ENCODE peak calls at places on chromosomes 6 and 20, in six cellular contexts. Z is lower lobe of right lung; T is endothelial cell of umbilical vein; O is AG04450; N is MM.1S; E is CD8-positive, alpha-beta memory T cell. Q is an unnamed sample.

GRCh38 chr6:159100011-159100788 is 55.4 kb upstream of the TAGAP start:
- DNase-seq in Z (no peak), O (no peak), E (no peak), N (no peak), T (no peak), Q (no peak)

GRCh38 chr20:53547664-53548239 is 45.9 kb downstream of the ZNF217 start:
- DNase-seq in Z (no peak), T (peak; percentile 68), N (peak; percentile 70), E (no peak), O (peak; percentile 47), Q (peak; percentile 18)

GRCh38 chr6:118768904-118769325 is 117.5 kb upstream of the CEP85L start:
- DNase-seq in Z (no peak), E (no peak), O (no peak), T (no peak), N (peak; percentile 89), Q (peak; percentile 54)

GRCh38 chr6:11601776-11602605 is 64.4 kb downstream of the TMEM170B start:
- DNase-seq in T (no peak), Z (no peak), O (no peak), N (no peak), E (no peak), Q (no peak)

GRCh38 chr20:833121-833449 is 430 bp upstream of the FAM110A start:
- DNase-seq in E (no peak), N (no peak), O (no peak), T (no peak), Z (no peak), Q (no peak)

GRCh38 chr20:4053516-4053919 is 38.2 kb upstream of the RNF24 start:
- DNase-seq in O (no peak), N (no peak), E (no peak), Z (no peak), T (no peak), Q (no peak)

GRCh38 chr6:157800420-157801237 is 22.4 kb upstream of the SNX9 start:
- DNase-seq in Z (no peak), N (peak; percentile 24), T (no peak), E (no peak), O (peak; percentile 41), Q (peak; percentile 20)

GRCh38 chr20:22446613-22447447 is 137.5 kb downstream of the FOXA2 start:
- DNase-seq in O (no peak), E (no peak), N (no peak), T (no peak), Z (peak; percentile 55), Q (no peak)

GRCh38 chr20:19909696-19910095 is 107.5 kb upstream of the NAA20 start:
- DNase-seq in E (no peak), N (no peak), T (no peak), Z (peak; percentile 78), O (no peak), Q (no peak)

GRCh38 chr6:152240983-152241766 is 396.0 kb downstream of the SYNE1 start:
- DNase-seq in N (no peak), O (no peak), Z (no peak), T (no peak), E (no peak), Q (no peak)

GRCh38 chr20:61925555-61926252 is 140.0 kb downstream of the TAF4 start:
- DNase-seq in N (no peak), E (no peak), O (peak; percentile 6), Z (peak; percentile 32), T (no peak), Q (no peak)

GRCh38 chr6:156719395-156719719 is 57.8 kb upstream of the ARID1B start:
- DNase-seq in O (no peak), T (no peak), E (peak; percentile 2), Z (no peak), N (no peak), Q (no peak)

GRCh38 chr6:127436578-127437110 is 22.5 kb downstream of the KIAA0408 start:
- DNase-seq in N (no peak), O (no peak), T (no peak), E (no peak), Z (no peak), Q (no peak)

GRCh38 chr20:17752452-17752851 is 52.7 kb downstream of the BANF2 start:
- DNase-seq in T (no peak), Z (no peak), O (no peak), E (no peak), N (no peak), Q (no peak)
- H3K4me3 ChIP-seq in T (no peak overlapping the region), Z (no peak overlapping the region), O (no peak overlapping the region), E (no peak overlapping the region), N (no peak overlapping the region), Q (no peak overlapping the region)

GRCh38 chr6:162728177-162728571 is 400 bp downstream of the PACRG start:
- DNase-seq in Z (no peak), O (no peak), T (no peak), N (no peak), E (no peak), Q (no peak)

GRCh38 chr6:162730502-162730901 is 2.7 kb downstream of the PACRG start:
- DNase-seq in Z (no peak), O (no peak), T (no peak), E (no peak), N (no peak), Q (no peak)

GRCh38 chr6:162727347-162728176 is at the start of the genes PACRG and PRKN:
- DNase-seq in T (peak; percentile 96), Z (peak; percentile 99), O (peak; percentile 77), E (peak; percentile 93), N (peak; percentile 95), Q (peak; percentile 96)

GRCh38 chr6:162726997-162727346 is 594 bp downstream of the PRKN start:
- DNase-seq in E (no peak), O (no peak), N (peak; percentile 6), T (no peak), Z (no peak), Q (peak; percentile 26)

DNA sequence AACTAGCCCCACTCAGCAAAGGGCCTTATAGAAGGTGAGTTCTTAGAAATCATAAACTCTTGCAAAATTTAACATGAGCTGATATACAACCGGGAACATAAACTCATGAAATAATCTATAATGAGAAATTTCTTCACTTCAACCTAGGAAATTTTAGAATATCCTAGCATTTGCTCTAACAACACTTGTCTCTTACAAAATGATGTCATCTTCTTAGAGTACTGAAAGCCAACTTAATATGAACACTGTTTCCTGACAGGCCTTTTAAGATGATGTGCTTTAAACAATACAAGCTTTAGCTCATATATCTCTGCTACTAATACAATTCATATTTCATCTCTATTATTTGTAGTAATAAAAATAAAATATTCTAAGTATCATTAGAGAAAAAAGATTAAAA is 932 bp downstream of the PACRG start:
- DNase-seq in E (no peak), N (no peak), O (no peak), Z (no peak), T (no peak), Q (no peak)
- H3K27ac ChIP-seq in E (no peak overlapping the region), N (no peak overlapping the region), O (no peak overlapping the region), Z (no peak overlapping the region), T (no peak overlapping the region), Q (peak overlapping the region; percentile 65)

DNA sequence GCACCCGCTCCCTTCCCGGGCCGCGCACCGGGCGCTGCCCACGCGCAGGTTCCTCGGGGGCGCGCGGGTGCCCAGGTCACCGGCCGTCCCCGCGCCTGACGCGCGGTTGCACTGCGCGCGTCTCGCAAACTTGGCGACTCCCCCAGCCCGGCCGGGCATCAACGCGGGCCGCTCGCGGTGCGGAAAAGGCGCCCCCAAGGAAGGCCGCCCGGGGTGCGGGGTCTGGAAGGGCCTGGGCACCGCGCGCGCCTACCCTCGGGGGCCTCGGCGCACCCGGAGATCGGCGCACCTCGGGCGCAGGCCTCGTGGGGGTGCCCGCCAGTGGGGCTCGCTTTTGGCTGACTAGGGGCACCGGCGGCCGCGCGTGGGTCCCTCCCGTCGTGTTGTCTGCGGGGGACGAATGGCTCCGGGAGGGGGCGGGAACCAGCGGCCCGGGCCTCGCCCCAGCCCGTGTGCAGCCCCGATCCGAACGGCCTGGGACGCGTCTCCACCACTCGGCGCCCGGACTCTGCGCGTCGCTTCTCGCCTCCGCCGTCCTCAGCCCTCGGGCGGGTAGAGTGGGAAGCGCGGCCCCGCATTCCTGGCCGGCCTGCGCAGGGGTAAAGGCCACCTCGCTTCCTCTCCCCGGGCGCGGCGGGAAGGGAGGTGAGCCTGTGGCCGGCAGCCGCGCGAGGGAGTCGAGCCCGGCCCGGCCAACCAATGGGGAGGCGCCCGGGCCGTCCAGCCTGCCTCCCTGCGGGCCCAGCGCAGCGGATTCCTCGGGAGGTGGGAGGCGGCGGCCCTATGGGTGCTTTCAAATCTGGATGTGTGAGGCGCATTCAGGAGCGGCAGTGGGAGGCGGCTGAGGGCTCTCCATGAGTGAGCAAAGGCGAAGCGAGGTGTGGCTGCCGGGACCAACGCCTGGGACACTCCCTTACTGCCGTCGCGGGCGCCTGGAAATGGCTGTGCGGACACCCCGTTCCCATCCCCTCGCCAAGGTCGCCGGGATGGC is 927 bp upstream of the ZBTB46 start:
- DNase-seq in T (no peak), Z (no peak), N (no peak), O (no peak), E (no peak), Q (no peak)
- H3K4me3 ChIP-seq in T (no peak overlapping the region), Z (peak overlapping the region; percentile 61), N (no peak overlapping the region), O (peak overlapping the region; percentile 54), E (no peak overlapping the region), Q (no peak overlapping the region)

GRCh38 chr20:25254986-25255680 is 7.2 kb downstream of the PYGB start:
- DNase-seq in T (no peak), Z (peak; percentile 74), N (no peak), E (no peak), O (no peak), Q (no peak)
- H3K27ac ChIP-seq in T (no peak overlapping the region), Z (peak overlapping the region; percentile 59), N (no peak overlapping the region), E (no peak overlapping the region), O (no peak overlapping the region), Q (no peak overlapping the region)

DNA sequence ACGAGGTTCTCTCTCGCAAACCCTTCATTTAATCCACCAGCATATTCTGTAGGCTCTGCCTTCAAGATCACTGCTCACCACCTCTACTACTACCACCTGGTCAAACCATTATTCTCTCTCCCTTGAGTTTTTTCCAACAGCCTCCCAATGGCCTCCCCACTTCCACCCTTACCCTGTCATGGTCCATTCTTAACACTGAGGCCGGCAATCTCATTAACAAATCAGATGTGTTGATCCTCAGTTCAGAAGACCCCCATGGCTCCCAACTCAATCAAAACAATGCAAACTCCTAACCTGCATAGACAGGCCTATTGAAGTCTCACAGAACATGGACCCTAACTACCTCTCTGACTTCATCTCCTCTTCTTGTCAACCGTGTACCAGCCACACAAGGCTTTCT is 2.2 kb downstream of the AURKA start:
- DNase-seq in N (no peak), O (no peak), E (no peak), Z (no peak), T (no peak), Q (no peak)
- H3K4me3 ChIP-seq in N (no peak overlapping the region), O (no peak overlapping the region), E (no peak overlapping the region), Z (no peak overlapping the region), T (no peak overlapping the region), Q (no peak overlapping the region)

GRCh38 chr6:90369024-90369519 is 72.4 kb upstream of the BACH2 start:
- DNase-seq in N (peak; percentile 97), O (peak; percentile 100), E (no peak), Z (no peak), T (peak; percentile 98), Q (no peak)
- H3K27ac ChIP-seq in N (peak overlapping the region; percentile 86), O (peak overlapping the region; percentile 91), E (no peak overlapping the region), Z (peak overlapping the region; percentile 43), T (peak overlapping the region; percentile 78), Q (no peak overlapping the region)

Q was measured in CD4-positive, CD25-positive, alpha-beta regulatory T cell.